ENCODE peak calls at places on chromosome 19, in four cellular contexts. O is GM12878, P is K562, F is HepG2. R is an unnamed sample.

GRCh38 chr19:7482584-7483439 is 6.0 kb downstream of the PEX11G start:
- DNase-seq in P (peak), O (no peak), F (no peak), R (peak)

GRCh38 chr19:38229585-38230073 is 5.6 kb upstream of the DPF1 start:
- DNase-seq in F (peak), P (peak), O (no peak), R (peak)

GRCh38 chr19:47653856-47654255 is 44.9 kb downstream of the BICRA start:
- DNase-seq in O (no peak), P (no peak), F (no peak), R (no peak)

GRCh38 chr19:7115721-7116120 is 46.2 kb downstream of the ZNF557 start:
- DNase-seq in O (no peak), F (no peak), P (no peak), R (no peak)

GRCh38 chr19:3606174-3606689 is 443 bp downstream of the TBXA2R start:
- DNase-seq in P (peak), F (no peak), O (no peak), R (peak)

GRCh38 chr19:38557205-38557799 is 60.5 kb downstream of the MAP4K1 start:
- DNase-seq in P (peak), F (no peak), O (peak), R (no peak)

GRCh38 chr19:55206664-55207500 is 2.4 kb downstream of the PTPRH start:
- DNase-seq in P (peak), F (peak), O (no peak), R (peak)

GRCh38 chr19:30662211-30662861 is 290.2 kb downstream of the ZNF536 start:
- DNase-seq in O (no peak), P (no peak), F (peak), R (no peak)

GRCh38 chr19:5682293-5682592 is 1.4 kb downstream of the HSD11B1L start:
- DNase-seq in P (no peak), F (no peak), O (no peak), R (no peak)

GRCh38 chr19:15666186-15666585 is 6.7 kb upstream of the CYP4F12 start:
- DNase-seq in O (no peak), P (no peak), F (no peak), R (no peak)

GRCh38 chr19:5880604-5881078 is 10.3 kb upstream of the FUT5 start:
- DNase-seq in O (no peak), P (no peak), F (peak), R (peak)

GRCh38 chr19:31413353-31413752 is 64.1 kb upstream of the TSHZ3 start:
- DNase-seq in O (no peak), F (no peak), P (no peak), R (no peak)

GRCh38 chr19:29992233-29992867 is 50.3 kb downstream of the URI1 start:
- DNase-seq in P (no peak), O (no peak), F (no peak), R (no peak)

GRCh38 chr19:55098716-55099556 is 18.5 kb downstream of the PPP1R12C start:
- DNase-seq in F (no peak), P (no peak), O (no peak), R (no peak)

GRCh38 chr19:4570423-4570822 is 10.9 kb upstream of the SEMA6B start:
- DNase-seq in P (no peak), O (no peak), F (no peak), R (no peak)

GRCh38 chr19:39497850-39498261 is 891 bp upstream of the DLL3 start:
- DNase-seq in F (peak), P (peak), O (no peak), R (peak)

GRCh38 chr19:16518061-16518460 is 21.9 kb downstream of the C19orf44 start:
- DNase-seq in F (no peak), P (peak), O (no peak), R (no peak)

GRCh38 chr19:3981736-3982681 is 3.3 kb downstream of the EEF2 start:
- DNase-seq in F (no peak), O (no peak), P (peak), R (no peak)

GRCh38 chr19:48501961-48502719 is 9.5 kb downstream of the LMTK3 start:
- DNase-seq in O (peak), F (peak), P (peak), R (peak)

GRCh38 chr19:38538386-38538785 is 79.4 kb downstream of the MAP4K1 start:
- DNase-seq in O (no peak), F (no peak), P (no peak), R (no peak)

GRCh38 chr19:45900661-45901431 is 1.6 kb downstream of the MYPOP start:
- DNase-seq in F (no peak), O (no peak), P (no peak), R (no peak)

GRCh38 chr19:35995655-35995993 is 636 bp downstream of the SDHAF1 start:
- DNase-seq in P (peak), O (no peak), F (peak), R (peak)

GRCh38 chr19:35355851-35356460 is 2.3 kb upstream of the FFAR3 start:
- DNase-seq in F (no peak), P (no peak), O (no peak), R (no peak)

GRCh38 chr19:55585658-55586339 is 5.2 kb upstream of the ZNF579 start:
- DNase-seq in P (peak), O (no peak), F (peak), R (peak)

GRCh38 chr19:53519431-53519830 is 18.5 kb upstream of the ZNF331 start:
- DNase-seq in F (no peak), P (no peak), O (no peak), R (no peak)

GRCh38 chr19:14476663-14477401 is 1.7 kb upstream of the PTGER1 start:
- DNase-seq in P (peak), F (no peak), O (no peak), R (no peak)

GRCh38 chr19:47756953-47757608 is 11.7 kb downstream of the NOP53 start:
- DNase-seq in F (no peak), O (no peak), P (no peak), R (no peak)

GRCh38 chr19:4375164-4375619 is 25.2 kb downstream of the SH3GL1 start:
- DNase-seq in P (peak), F (peak), O (no peak), R (peak)

GRCh38 chr19:29259153-29259552 is 46.2 kb upstream of the UQCRFS1 start:
- DNase-seq in F (no peak), P (peak), O (no peak), R (no peak)

GRCh38 chr19:45172173-45172572 is 5.9 kb downstream of the TRAPPC6A start:
- DNase-seq in P (no peak), F (no peak), O (no peak), R (no peak)

GRCh38 chr19:45400192-45400591 is 4.7 kb downstream of the PPP1R13L start:
- DNase-seq in P (no peak), F (no peak), O (no peak), R (no peak)

GRCh38 chr19:58182577-58182988 is 278 bp upstream of the ZNF274 start:
- DNase-seq in O (no peak), P (peak), F (no peak), R (no peak)

GRCh38 chr19:58182989-58183821 is at the start of gene ZNF274:
- DNase-seq in P (peak), F (peak), O (peak), R (peak)

GRCh38 chr19:46611791-46612190 is 10.7 kb downstream of the CALM3 start:
- DNase-seq in F (no peak), O (no peak), P (no peak), R (no peak)

GRCh38 chr19:51702754-51703654 is 9.9 kb downstream of the SPACA6 start:
- DNase-seq in F (no peak), P (no peak), O (no peak), R (peak)

GRCh38 chr19:11381535-11382369 is 2.4 kb downstream of the EPOR start:
- DNase-seq in P (no peak), O (peak), F (no peak), R (peak)

GRCh38 chr19:27774827-27775226 is 1438.1 kb downstream of the UQCRFS1 start:
- DNase-seq in F (peak), O (no peak), P (peak), R (peak)

DNA sequence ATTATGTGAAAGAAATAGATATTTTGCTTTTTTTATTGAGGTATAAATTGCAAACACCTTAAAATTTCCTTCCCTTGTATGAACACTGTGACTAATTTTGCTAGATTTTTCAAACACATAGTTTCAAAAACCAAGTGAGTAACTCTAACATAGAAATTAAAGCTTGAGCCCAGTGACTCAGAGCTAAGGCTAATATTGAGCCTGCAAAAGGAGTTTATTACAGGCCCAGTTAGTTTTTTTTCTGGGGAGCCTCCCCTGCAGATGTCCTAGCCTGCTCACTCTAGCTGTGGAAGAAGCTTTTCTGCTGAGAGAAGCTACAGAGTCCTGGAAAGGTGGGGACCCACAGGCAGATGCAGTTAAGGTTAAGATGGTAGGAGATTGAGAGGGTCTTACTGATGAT is 3.4 kb downstream of the ZNF430 start:
- DNase-seq in P (no peak), O (no peak), F (no peak), R (no peak)
- TF ChIP-seq TCF7 in P (no peak), O (no peak), F (no peak), R (no peak)

GRCh38 chr19:33905937-33906577 is 109.4 kb downstream of the KCTD15 start:
- DNase-seq in O (no peak), F (no peak), P (peak), R (peak)
- TF ChIP-seq TCF7 in O (no peak), F (no peak), P (no peak), R (no peak)

GRCh38 chr19:2271516-2272103 is 10.4 kb downstream of the PEAK3 start:
- DNase-seq in P (no peak), F (no peak), O (no peak), R (peak)
- TF ChIP-seq TCF7 in P (no peak), F (no peak), O (no peak), R (no peak)

DNA sequence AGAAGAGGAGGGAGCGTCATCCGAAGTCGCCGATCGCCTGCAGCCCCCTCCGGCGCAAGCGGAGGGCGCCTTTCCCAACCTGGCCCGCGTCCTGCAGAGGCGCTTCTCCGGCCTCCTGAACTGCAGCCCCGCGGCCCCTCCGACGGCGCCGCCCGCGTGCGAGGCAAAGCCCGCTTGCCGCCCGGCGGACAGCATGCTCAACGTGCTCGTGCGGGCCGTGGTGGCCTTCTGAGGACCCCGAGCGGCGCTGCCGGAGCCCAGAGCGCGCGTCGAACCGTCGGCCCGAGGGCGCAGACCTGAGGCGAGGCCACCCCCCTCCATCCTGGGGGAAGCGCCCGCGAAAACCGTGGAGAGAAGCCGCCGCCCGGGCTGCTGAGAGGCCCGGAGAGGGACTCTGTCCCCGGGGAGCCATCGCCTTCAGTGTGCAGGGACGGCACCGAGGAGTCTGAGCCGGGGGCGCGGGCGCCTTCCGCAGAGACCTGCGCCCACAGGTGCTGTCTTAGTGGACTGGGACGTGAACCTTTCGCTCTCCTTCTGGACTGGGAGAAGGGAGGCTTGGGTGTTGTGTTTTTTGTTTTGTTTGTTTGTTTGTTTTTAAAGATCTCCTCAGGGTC is 3.5 kb downstream of the IER2 start:
- DNase-seq in O (no peak), F (no peak), P (peak), R (peak)
- TF ChIP-seq TCF7 in O (no peak), F (no peak), P (no peak), R (no peak)

DNA sequence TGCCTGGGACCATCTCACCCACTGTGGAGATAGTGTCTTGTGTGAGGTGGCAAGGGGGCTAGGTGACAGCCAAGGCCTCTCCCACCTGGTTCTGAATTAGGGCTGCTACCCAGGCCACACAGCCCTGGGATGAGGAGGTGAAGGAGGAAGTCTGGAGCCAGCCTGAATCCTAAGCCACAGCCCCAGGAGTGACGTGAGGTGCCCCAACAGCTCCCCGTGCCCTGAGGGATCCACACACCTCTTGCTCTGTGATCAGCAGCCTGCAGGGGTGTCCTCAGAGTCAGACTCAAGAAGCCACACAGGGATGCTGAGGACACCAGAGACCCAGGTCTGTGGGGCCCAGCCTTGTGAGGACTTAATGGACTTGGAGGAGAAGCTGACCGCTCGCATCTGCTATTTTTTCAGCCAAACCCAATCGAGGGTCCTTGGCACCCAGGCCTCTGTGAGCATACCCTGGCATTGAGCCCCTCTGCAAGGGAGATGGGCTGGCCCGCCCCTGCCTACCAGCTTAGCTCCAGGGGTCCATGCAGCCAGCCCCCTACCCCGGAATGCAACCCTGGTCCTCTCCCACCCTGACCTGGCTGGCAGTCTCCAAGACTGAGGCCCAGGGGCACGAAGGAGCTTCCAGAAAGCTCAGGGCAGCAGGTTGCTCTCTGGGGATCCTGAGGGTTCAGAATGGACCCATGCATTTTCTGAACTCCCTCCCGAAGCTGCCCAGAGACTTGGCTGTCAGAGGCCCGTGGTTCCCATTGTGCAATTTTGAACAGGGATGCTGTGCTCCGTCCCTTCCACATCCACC is 16.6 kb upstream of the ZNF14 start:
- DNase-seq in O (no peak), F (no peak), P (peak), R (no peak)
- TF ChIP-seq TCF7 in O (no peak), F (no peak), P (no peak), R (no peak)

DNA sequence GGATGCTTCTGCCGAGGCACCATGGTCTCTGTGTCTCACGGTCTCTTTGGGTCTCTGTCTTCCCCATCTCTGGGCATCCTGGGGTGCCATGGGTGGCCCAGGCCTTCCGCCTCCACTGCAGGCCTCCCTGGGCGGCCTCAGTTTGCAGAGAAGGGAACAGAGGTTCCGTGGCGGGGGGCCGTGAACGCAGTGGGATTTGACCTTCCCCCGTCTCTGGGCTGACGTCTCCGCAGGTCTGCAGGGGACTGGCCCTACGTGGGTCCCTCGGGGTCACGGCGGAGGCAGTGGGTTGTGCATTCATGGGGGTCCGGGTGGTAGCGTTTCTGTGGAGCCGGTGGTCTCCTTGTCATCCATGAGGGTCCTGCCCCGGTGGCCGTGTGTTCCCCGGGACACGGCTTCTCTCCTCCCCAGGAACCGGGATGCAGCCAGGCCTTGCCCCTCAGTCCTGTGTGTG is 4.6 kb downstream of the EFNA2 start:
- DNase-seq in P (no peak), O (no peak), F (no peak), R (no peak)
- TF ChIP-seq TCF7 in P (no peak), O (no peak), F (no peak), R (no peak)

DNA sequence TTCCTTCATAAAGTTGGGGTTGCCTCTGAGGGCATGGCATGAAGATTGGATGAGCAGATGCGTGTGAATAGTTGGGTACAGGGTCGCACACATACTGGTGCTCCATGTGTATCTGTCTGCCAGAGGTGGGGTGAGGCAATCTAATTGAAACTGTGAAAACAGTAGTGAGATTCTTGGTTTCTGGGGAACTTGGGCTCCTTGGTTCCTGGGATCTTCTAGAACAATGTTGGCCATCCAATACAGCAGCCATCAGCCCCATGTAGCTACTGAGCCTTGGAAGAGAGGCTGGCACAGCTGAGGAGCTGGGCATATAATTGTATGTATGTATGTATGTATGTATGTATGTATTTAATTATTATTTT is 616 bp downstream of the FCHO1 start:
- DNase-seq in P (no peak), O (peak), F (no peak), R (no peak)
- TF ChIP-seq TCF7 in P (no peak), O (no peak), F (no peak), R (no peak)

R was measured in WTC11.